ENCODE peak calls at places on chromosomes 2 and 18, in four cellular contexts. S is Calu3; I is effector CD8-positive, alpha-beta T cell; X is activated naive CD4-positive, alpha-beta T cell treated with anti-CD3 and anti-CD28 coated beads, Interleukin-2, amount 10 ng/mL, durations not matched to agents 7 days and 5 days. K is an unnamed sample.

GRCh38 chr2:96251721-96252292 is 14.0 kb downstream of the TMEM127 start:
- DNase-seq in X (no peak), S (peak; percentile 67), I (no peak), K (no peak)

GRCh38 chr2:54728669-54729120 is 5.2 kb downstream of the EML6 start:
- DNase-seq in S (peak; percentile 34), X (no peak), I (no peak), K (no peak)

GRCh38 chr2:160871096-160871495 is 289.1 kb upstream of the TANK start:
- DNase-seq in I (no peak), S (no peak), X (no peak), K (no peak)

GRCh38 chr18:31303771-31304170 is 14.2 kb upstream of the DSG1 start:
- DNase-seq in X (no peak), I (no peak), S (no peak), K (no peak)

GRCh38 chr2:28393115-28393836 is 618 bp downstream of the FOSL2 start:
- DNase-seq in X (peak; percentile 74), S (peak; percentile 67), I (peak; percentile 36), K (peak; percentile 67)

GRCh38 chr2:32858713-32859112 is 88.0 kb upstream of the LTBP1 start:
- DNase-seq in X (no peak), S (no peak), I (no peak), K (no peak)

GRCh38 chr2:189363559-189363958 is 77.7 kb upstream of the WDR75 start:
- DNase-seq in I (no peak), X (no peak), S (peak; percentile 23), K (no peak)

GRCh38 chr2:100058014-100058310 is 84.4 kb downstream of the AFF3 start:
- DNase-seq in S (no peak), X (no peak), I (no peak), K (no peak)

GRCh38 chr2:19140463-19141208 is 217.8 kb downstream of the OSR1 start:
- DNase-seq in X (no peak), S (peak; percentile 66), I (no peak), K (no peak)

GRCh38 chr18:25099838-25100393 is 252.1 kb downstream of the ZNF521 start:
- DNase-seq in X (no peak), S (no peak), I (no peak), K (no peak)

GRCh38 chr2:28366496-28367282 is 26.0 kb upstream of the FOSL2 start:
- DNase-seq in I (peak; percentile 12), X (peak; percentile 85), S (peak; percentile 70), K (peak; percentile 80)